ENCODE peak calls at places on chromosomes 11 and 22, in eight cellular contexts. One of them, this sample, is unnamed. For H3K27me3, the result is how much of the 10 kb centered on the place peaks cover.

GRCh38 chr22:30390974-30391691 is 3.9 kb upstream of the RNF215 start:
- DNase-seq in right cardiac atrium: peak
- DNase-seq in CD8-positive, alpha-beta memory T cell: peak
- DNase-seq in heart left ventricle: peak
- DNase-seq in CD4-positive, alpha-beta memory T cell: peak
- DNase-seq in trophoblast cell: peak
- DNase-seq in transverse colon: peak
- DNase-seq in psoas muscle: peak
- DNase-seq in this sample: peak

GRCh38 chr22:47716890-47717615 is 954.6 kb downstream of the TBC1D22A start:
- DNase-seq in right cardiac atrium: no peak
- DNase-seq in CD8-positive, alpha-beta memory T cell: no peak
- DNase-seq in heart left ventricle: no peak
- DNase-seq in CD4-positive, alpha-beta memory T cell: no peak
- DNase-seq in trophoblast cell: no peak
- DNase-seq in transverse colon: no peak
- DNase-seq in psoas muscle: no peak
- DNase-seq in this sample: no peak

GRCh38 chr11:88068848-88069554 is 106.2 kb downstream of the RAB38 start:
- DNase-seq in right cardiac atrium: peak
- DNase-seq in CD8-positive, alpha-beta memory T cell: no peak
- DNase-seq in heart left ventricle: no peak
- DNase-seq in CD4-positive, alpha-beta memory T cell: no peak
- DNase-seq in trophoblast cell: no peak
- DNase-seq in transverse colon: no peak
- DNase-seq in psoas muscle: no peak
- DNase-seq in this sample: no peak

GRCh38 chr22:37195921-37196320 is 7.9 kb upstream of the C1QTNF6 start:
- DNase-seq in right cardiac atrium: peak
- DNase-seq in CD8-positive, alpha-beta memory T cell: peak
- DNase-seq in heart left ventricle: peak
- DNase-seq in CD4-positive, alpha-beta memory T cell: no peak
- DNase-seq in trophoblast cell: peak
- DNase-seq in transverse colon: no peak
- DNase-seq in psoas muscle: no peak
- DNase-seq in this sample: peak

GRCh38 chr11:116927163-116927772 is 89.8 kb upstream of the APOA1 start:
- DNase-seq in right cardiac atrium: no peak
- DNase-seq in CD8-positive, alpha-beta memory T cell: peak
- DNase-seq in heart left ventricle: no peak
- DNase-seq in CD4-positive, alpha-beta memory T cell: peak
- DNase-seq in trophoblast cell: no peak
- DNase-seq in transverse colon: peak
- DNase-seq in psoas muscle: no peak
- DNase-seq in this sample: no peak

GRCh38 chr11:85643255-85643654 is 4.5 kb upstream of the TMEM126A start:
- DNase-seq in right cardiac atrium: peak
- DNase-seq in CD8-positive, alpha-beta memory T cell: no peak
- DNase-seq in heart left ventricle: peak
- DNase-seq in CD4-positive, alpha-beta memory T cell: no peak
- DNase-seq in trophoblast cell: no peak
- DNase-seq in transverse colon: peak
- DNase-seq in psoas muscle: no peak
- DNase-seq in this sample: no peak

GRCh38 chr11:65524010-65524746 is 705 bp upstream of the SCYL1 start:
- DNase-seq in right cardiac atrium: peak
- DNase-seq in CD8-positive, alpha-beta memory T cell: peak
- DNase-seq in heart left ventricle: peak
- DNase-seq in CD4-positive, alpha-beta memory T cell: no peak
- DNase-seq in trophoblast cell: no peak
- DNase-seq in transverse colon: peak
- DNase-seq in psoas muscle: no peak
- DNase-seq in this sample: no peak

GRCh38 chr11:66915046-66915832 is 42.9 kb downstream of the PC start:
- DNase-seq in right cardiac atrium: no peak
- DNase-seq in CD8-positive, alpha-beta memory T cell: no peak
- DNase-seq in heart left ventricle: no peak
- DNase-seq in CD4-positive, alpha-beta memory T cell: no peak
- DNase-seq in trophoblast cell: no peak
- DNase-seq in transverse colon: no peak
- DNase-seq in psoas muscle: no peak
- DNase-seq in this sample: no peak

GRCh38 chr11:77153276-77154185 is 25.5 kb downstream of the MYO7A start:
- DNase-seq in right cardiac atrium: peak
- DNase-seq in CD8-positive, alpha-beta memory T cell: no peak
- DNase-seq in heart left ventricle: no peak
- DNase-seq in CD4-positive, alpha-beta memory T cell: no peak
- DNase-seq in trophoblast cell: no peak
- DNase-seq in transverse colon: no peak
- DNase-seq in psoas muscle: no peak
- DNase-seq in this sample: no peak

GRCh38 chr11:125833016-125833415 is at the start of gene PATE4:
- DNase-seq in right cardiac atrium: no peak
- DNase-seq in CD8-positive, alpha-beta memory T cell: no peak
- DNase-seq in heart left ventricle: no peak
- DNase-seq in CD4-positive, alpha-beta memory T cell: no peak
- DNase-seq in trophoblast cell: no peak
- DNase-seq in transverse colon: no peak
- DNase-seq in psoas muscle: no peak
- DNase-seq in this sample: no peak
- H3K4me3 ChIP-seq in right cardiac atrium: no peak
- H3K4me3 ChIP-seq in CD8-positive, alpha-beta memory T cell: no peak
- H3K4me3 ChIP-seq in heart left ventricle: no peak
- H3K4me3 ChIP-seq in CD4-positive, alpha-beta memory T cell: no peak
- H3K4me3 ChIP-seq in trophoblast cell: no peak
- H3K4me3 ChIP-seq in transverse colon: no peak
- H3K4me3 ChIP-seq in psoas muscle: no peak
- H3K4me3 ChIP-seq in this sample: no peak

GRCh38 chr11:68658097-68658496 is 26.2 kb upstream of the GAL start:
- DNase-seq in right cardiac atrium: no peak
- DNase-seq in CD8-positive, alpha-beta memory T cell: no peak
- DNase-seq in heart left ventricle: no peak
- DNase-seq in CD4-positive, alpha-beta memory T cell: no peak
- DNase-seq in trophoblast cell: no peak
- DNase-seq in transverse colon: no peak
- DNase-seq in psoas muscle: no peak
- DNase-seq in this sample: no peak

GRCh38 chr11:68655806-68656205 is 28.5 kb upstream of the GAL start:
- DNase-seq in right cardiac atrium: no peak
- DNase-seq in CD8-positive, alpha-beta memory T cell: no peak
- DNase-seq in heart left ventricle: no peak
- DNase-seq in CD4-positive, alpha-beta memory T cell: no peak
- DNase-seq in trophoblast cell: no peak
- DNase-seq in transverse colon: no peak
- DNase-seq in psoas muscle: no peak
- DNase-seq in this sample: no peak

GRCh38 chr11:68655406-68655805 is 28.9 kb upstream of the GAL start:
- DNase-seq in right cardiac atrium: no peak
- DNase-seq in CD8-positive, alpha-beta memory T cell: no peak
- DNase-seq in heart left ventricle: no peak
- DNase-seq in CD4-positive, alpha-beta memory T cell: no peak
- DNase-seq in trophoblast cell: no peak
- DNase-seq in transverse colon: no peak
- DNase-seq in psoas muscle: no peak
- DNase-seq in this sample: no peak

GRCh38 chr11:68658661-68659060 is 25.7 kb upstream of the GAL start:
- DNase-seq in right cardiac atrium: no peak
- DNase-seq in CD8-positive, alpha-beta memory T cell: no peak
- DNase-seq in heart left ventricle: no peak
- DNase-seq in CD4-positive, alpha-beta memory T cell: no peak
- DNase-seq in trophoblast cell: no peak
- DNase-seq in transverse colon: no peak
- DNase-seq in psoas muscle: no peak
- DNase-seq in this sample: no peak

DNA sequence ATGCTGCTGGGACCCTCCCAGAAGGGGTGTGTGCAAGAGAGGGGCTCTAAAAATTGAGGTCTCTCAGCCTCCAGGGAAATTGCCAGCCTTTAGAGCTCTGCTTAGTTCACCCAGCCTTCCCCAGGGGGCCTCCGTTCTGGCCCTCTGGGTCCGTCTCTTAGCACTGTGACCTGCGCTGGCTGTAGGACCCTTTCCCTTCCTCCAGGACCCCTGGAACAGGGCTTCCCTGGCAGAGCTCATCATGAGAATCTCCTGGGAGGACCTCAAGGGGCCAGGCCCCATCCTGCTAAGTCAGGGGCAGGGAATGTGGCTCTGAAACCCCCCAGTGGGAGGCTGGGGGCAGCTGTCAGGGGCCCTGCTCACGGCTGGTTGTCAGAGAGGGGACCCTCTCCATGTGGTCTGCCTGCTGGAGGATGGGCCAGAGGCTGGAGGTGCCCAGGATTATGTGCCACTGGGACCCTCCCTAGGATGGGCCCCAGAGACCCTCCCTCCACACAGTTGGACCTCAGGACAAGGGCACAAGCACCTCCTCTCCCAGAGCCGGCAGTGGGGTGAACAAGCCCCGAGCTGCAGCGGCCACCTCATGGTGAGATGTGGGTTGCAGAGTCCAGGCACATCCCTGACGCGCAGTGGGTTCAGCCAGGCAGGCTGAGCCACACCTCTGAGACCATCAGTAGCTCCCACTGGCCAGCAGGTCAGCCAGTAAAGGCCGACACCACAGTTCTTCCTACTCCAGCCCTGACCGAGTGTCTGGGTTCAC is 27.1 kb upstream of the GAL start:
- DNase-seq in right cardiac atrium: no peak
- DNase-seq in CD8-positive, alpha-beta memory T cell: no peak
- DNase-seq in heart left ventricle: no peak
- DNase-seq in CD4-positive, alpha-beta memory T cell: no peak
- DNase-seq in trophoblast cell: no peak
- DNase-seq in transverse colon: no peak
- DNase-seq in psoas muscle: no peak
- DNase-seq in this sample: no peak
- H3K27me3 ChIP-seq in right cardiac atrium: under half
- H3K27me3 ChIP-seq in CD8-positive, alpha-beta memory T cell: under half
- H3K27me3 ChIP-seq in heart left ventricle: under half
- H3K27me3 ChIP-seq in CD4-positive, alpha-beta memory T cell: under half
- H3K27me3 ChIP-seq in trophoblast cell: under half
- H3K27me3 ChIP-seq in transverse colon: under half
- H3K27me3 ChIP-seq in psoas muscle: under half
- H3K27me3 ChIP-seq in this sample: under half

GRCh38 chr11:32794439-32794838 is at the start of gene CCDC73:
- DNase-seq in right cardiac atrium: no peak
- DNase-seq in CD8-positive, alpha-beta memory T cell: no peak
- DNase-seq in heart left ventricle: no peak
- DNase-seq in CD4-positive, alpha-beta memory T cell: no peak
- DNase-seq in trophoblast cell: no peak
- DNase-seq in transverse colon: no peak
- DNase-seq in psoas muscle: no peak
- DNase-seq in this sample: no peak

GRCh38 chr11:32792111-32792947 is 2.1 kb downstream of the CCDC73 start:
- DNase-seq in right cardiac atrium: no peak
- DNase-seq in CD8-positive, alpha-beta memory T cell: no peak
- DNase-seq in heart left ventricle: no peak
- DNase-seq in CD4-positive, alpha-beta memory T cell: no peak
- DNase-seq in trophoblast cell: no peak
- DNase-seq in transverse colon: no peak
- DNase-seq in psoas muscle: no peak
- DNase-seq in this sample: no peak

GRCh38 chr11:32796425-32796824 is 2.0 kb upstream of the CCDC73 start:
- DNase-seq in right cardiac atrium: no peak
- DNase-seq in CD8-positive, alpha-beta memory T cell: no peak
- DNase-seq in heart left ventricle: no peak
- DNase-seq in CD4-positive, alpha-beta memory T cell: no peak
- DNase-seq in trophoblast cell: no peak
- DNase-seq in transverse colon: no peak
- DNase-seq in psoas muscle: no peak
- DNase-seq in this sample: no peak

GRCh38 chr11:32790916-32791315 is 3.5 kb downstream of the CCDC73 start:
- DNase-seq in right cardiac atrium: no peak
- DNase-seq in CD8-positive, alpha-beta memory T cell: no peak
- DNase-seq in heart left ventricle: no peak
- DNase-seq in CD4-positive, alpha-beta memory T cell: no peak
- DNase-seq in trophoblast cell: no peak
- DNase-seq in transverse colon: no peak
- DNase-seq in psoas muscle: no peak
- DNase-seq in this sample: no peak

DNA sequence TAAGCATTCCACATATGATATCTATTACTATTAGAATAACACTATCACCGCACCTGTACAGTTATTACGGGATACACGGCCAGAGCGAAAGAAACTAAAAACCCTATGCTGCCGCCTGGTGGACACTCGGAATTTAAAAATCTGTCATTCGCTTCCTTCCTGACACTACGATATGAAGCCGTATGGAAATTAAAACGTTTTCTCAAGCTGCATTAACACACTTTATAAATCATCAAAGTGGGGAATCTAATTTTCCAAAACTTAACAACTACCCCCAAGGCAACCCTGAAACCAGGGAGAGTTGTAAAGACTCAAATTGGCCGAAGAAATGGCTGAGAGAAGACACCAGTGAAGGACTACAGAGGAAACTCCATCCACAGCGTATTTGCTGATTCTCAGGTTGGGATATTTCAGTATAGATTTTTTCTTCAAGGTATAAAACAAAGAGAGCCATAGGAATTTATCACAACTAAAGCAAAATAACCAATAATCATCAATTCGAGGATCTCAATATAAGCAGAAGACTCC is 1.4 kb downstream of the CCDC73 start:
- DNase-seq in right cardiac atrium: peak
- DNase-seq in CD8-positive, alpha-beta memory T cell: peak
- DNase-seq in heart left ventricle: peak
- DNase-seq in CD4-positive, alpha-beta memory T cell: peak
- DNase-seq in trophoblast cell: peak
- DNase-seq in transverse colon: peak
- DNase-seq in psoas muscle: peak
- DNase-seq in this sample: peak
- H3K4me3 ChIP-seq in right cardiac atrium: peak
- H3K4me3 ChIP-seq in CD8-positive, alpha-beta memory T cell: no peak
- H3K4me3 ChIP-seq in heart left ventricle: no peak
- H3K4me3 ChIP-seq in CD4-positive, alpha-beta memory T cell: no peak
- H3K4me3 ChIP-seq in trophoblast cell: no peak
- H3K4me3 ChIP-seq in transverse colon: no peak
- H3K4me3 ChIP-seq in psoas muscle: peak
- H3K4me3 ChIP-seq in this sample: no peak

GRCh38 chr11:128531588-128531987 is 55.8 kb downstream of the ETS1 start:
- DNase-seq in right cardiac atrium: no peak
- DNase-seq in CD8-positive, alpha-beta memory T cell: no peak
- DNase-seq in heart left ventricle: no peak
- DNase-seq in CD4-positive, alpha-beta memory T cell: no peak
- DNase-seq in trophoblast cell: no peak
- DNase-seq in transverse colon: no peak
- DNase-seq in psoas muscle: no peak
- DNase-seq in this sample: no peak

GRCh38 chr11:128532016-128532570 is 55.3 kb downstream of the ETS1 start:
- DNase-seq in right cardiac atrium: no peak
- DNase-seq in CD8-positive, alpha-beta memory T cell: no peak
- DNase-seq in heart left ventricle: no peak
- DNase-seq in CD4-positive, alpha-beta memory T cell: no peak
- DNase-seq in trophoblast cell: no peak
- DNase-seq in transverse colon: no peak
- DNase-seq in psoas muscle: no peak
- DNase-seq in this sample: peak

GRCh38 chr11:128532571-128533091 is 54.7 kb downstream of the ETS1 start:
- DNase-seq in right cardiac atrium: no peak
- DNase-seq in CD8-positive, alpha-beta memory T cell: no peak
- DNase-seq in heart left ventricle: no peak
- DNase-seq in CD4-positive, alpha-beta memory T cell: no peak
- DNase-seq in trophoblast cell: no peak
- DNase-seq in transverse colon: no peak
- DNase-seq in psoas muscle: no peak
- DNase-seq in this sample: no peak

GRCh38 chr11:128528294-128528693 is 59.1 kb downstream of the ETS1 start:
- DNase-seq in right cardiac atrium: no peak
- DNase-seq in CD8-positive, alpha-beta memory T cell: no peak
- DNase-seq in heart left ventricle: no peak
- DNase-seq in CD4-positive, alpha-beta memory T cell: no peak
- DNase-seq in trophoblast cell: no peak
- DNase-seq in transverse colon: no peak
- DNase-seq in psoas muscle: no peak
- DNase-seq in this sample: no peak

GRCh38 chr11:128530119-128531091 is 57.0 kb downstream of the ETS1 start:
- DNase-seq in right cardiac atrium: peak
- DNase-seq in CD8-positive, alpha-beta memory T cell: no peak
- DNase-seq in heart left ventricle: peak
- DNase-seq in CD4-positive, alpha-beta memory T cell: no peak
- DNase-seq in trophoblast cell: no peak
- DNase-seq in transverse colon: peak
- DNase-seq in psoas muscle: peak
- DNase-seq in this sample: peak
- H3K27me3 ChIP-seq in right cardiac atrium: under half
- H3K27me3 ChIP-seq in CD8-positive, alpha-beta memory T cell: under half
- H3K27me3 ChIP-seq in heart left ventricle: under half
- H3K27me3 ChIP-seq in CD4-positive, alpha-beta memory T cell: under half
- H3K27me3 ChIP-seq in trophoblast cell: under half
- H3K27me3 ChIP-seq in transverse colon: under half
- H3K27me3 ChIP-seq in psoas muscle: under half
- H3K27me3 ChIP-seq in this sample: under half

This sample was measured in MG63.